ENCODE peak calls at places on chromosomes 16 and 17, in six cellular contexts. One of them, this sample, is unnamed.

GRCh38 chr16:1863681-1864460 is 8.1 kb downstream of the MEIOB start:
- DNase-seq in skeletal muscle cell: no peak
- DNase-seq in stimulated activated naive CD4-positive, alpha-beta T cell: no peak
- DNase-seq in Ammon's horn: peak
- DNase-seq in foreskin fibroblast: peak
- DNase-seq in activated T-helper 1 cell treated with Interleukin-2 at 50 U/mL for 16 hours: no peak
- DNase-seq in this sample: peak

GRCh38 chr16:55735120-55735781 is 79.5 kb downstream of the SLC6A2 start:
- DNase-seq in skeletal muscle cell: no peak
- DNase-seq in stimulated activated naive CD4-positive, alpha-beta T cell: no peak
- DNase-seq in Ammon's horn: no peak
- DNase-seq in foreskin fibroblast: peak
- DNase-seq in activated T-helper 1 cell treated with Interleukin-2 at 50 U/mL for 16 hours: no peak
- DNase-seq in this sample: no peak

GRCh38 chr17:149231-149630 is 11.9 kb downstream of the SCGB1C2 start:
- DNase-seq in skeletal muscle cell: no peak
- DNase-seq in stimulated activated naive CD4-positive, alpha-beta T cell: no peak
- DNase-seq in Ammon's horn: no peak
- DNase-seq in foreskin fibroblast: no peak
- DNase-seq in activated T-helper 1 cell treated with Interleukin-2 at 50 U/mL for 16 hours: no peak
- DNase-seq in this sample: no peak

GRCh38 chr16:86521236-86522197 is 11.2 kb downstream of the FOXF1 start:
- DNase-seq in skeletal muscle cell: no peak
- DNase-seq in stimulated activated naive CD4-positive, alpha-beta T cell: no peak
- DNase-seq in Ammon's horn: no peak
- DNase-seq in foreskin fibroblast: no peak
- DNase-seq in activated T-helper 1 cell treated with Interleukin-2 at 50 U/mL for 16 hours: no peak
- DNase-seq in this sample: no peak

GRCh38 chr16:48041861-48042435 is 113.8 kb downstream of the ABCC12 start:
- DNase-seq in skeletal muscle cell: no peak
- DNase-seq in stimulated activated naive CD4-positive, alpha-beta T cell: no peak
- DNase-seq in Ammon's horn: no peak
- DNase-seq in foreskin fibroblast: no peak
- DNase-seq in activated T-helper 1 cell treated with Interleukin-2 at 50 U/mL for 16 hours: no peak
- DNase-seq in this sample: peak

GRCh38 chr17:77957215-77957868 is 1.2 kb upstream of the TNRC6C start:
- DNase-seq in skeletal muscle cell: no peak
- DNase-seq in stimulated activated naive CD4-positive, alpha-beta T cell: no peak
- DNase-seq in Ammon's horn: peak
- DNase-seq in foreskin fibroblast: peak
- DNase-seq in activated T-helper 1 cell treated with Interleukin-2 at 50 U/mL for 16 hours: no peak
- DNase-seq in this sample: peak

GRCh38 chr17:2303278-2304188 is at the start of the genes SMG6 and SRR:
- DNase-seq in skeletal muscle cell: peak
- DNase-seq in stimulated activated naive CD4-positive, alpha-beta T cell: peak
- DNase-seq in Ammon's horn: peak
- DNase-seq in foreskin fibroblast: peak
- DNase-seq in activated T-helper 1 cell treated with Interleukin-2 at 50 U/mL for 16 hours: peak
- DNase-seq in this sample: peak

GRCh38 chr17:39177256-39177655 is 11.3 kb upstream of the ARL5C start:
- DNase-seq in skeletal muscle cell: no peak
- DNase-seq in stimulated activated naive CD4-positive, alpha-beta T cell: no peak
- DNase-seq in Ammon's horn: no peak
- DNase-seq in foreskin fibroblast: peak
- DNase-seq in activated T-helper 1 cell treated with Interleukin-2 at 50 U/mL for 16 hours: no peak
- DNase-seq in this sample: peak

GRCh38 chr17:1628856-1629646 is 417 bp upstream of the SLC43A2 start:
- DNase-seq in skeletal muscle cell: peak
- DNase-seq in stimulated activated naive CD4-positive, alpha-beta T cell: peak
- DNase-seq in Ammon's horn: peak
- DNase-seq in foreskin fibroblast: peak
- DNase-seq in activated T-helper 1 cell treated with Interleukin-2 at 50 U/mL for 16 hours: peak
- DNase-seq in this sample: peak

GRCh38 chr17:17807440-17807839 is 29.3 kb downstream of the SREBF1 start:
- DNase-seq in skeletal muscle cell: no peak
- DNase-seq in stimulated activated naive CD4-positive, alpha-beta T cell: no peak
- DNase-seq in Ammon's horn: no peak
- DNase-seq in foreskin fibroblast: no peak
- DNase-seq in activated T-helper 1 cell treated with Interleukin-2 at 50 U/mL for 16 hours: no peak
- DNase-seq in this sample: no peak

GRCh38 chr17:68456529-68457167 is 648 bp downstream of the WIPI1 start:
- DNase-seq in skeletal muscle cell: peak
- DNase-seq in stimulated activated naive CD4-positive, alpha-beta T cell: no peak
- DNase-seq in Ammon's horn: peak
- DNase-seq in foreskin fibroblast: peak
- DNase-seq in activated T-helper 1 cell treated with Interleukin-2 at 50 U/mL for 16 hours: no peak
- DNase-seq in this sample: peak

GRCh38 chr16:13168091-13168572 is 266.7 kb downstream of the SHISA9 start:
- DNase-seq in skeletal muscle cell: no peak
- DNase-seq in stimulated activated naive CD4-positive, alpha-beta T cell: no peak
- DNase-seq in Ammon's horn: peak
- DNase-seq in foreskin fibroblast: no peak
- DNase-seq in activated T-helper 1 cell treated with Interleukin-2 at 50 U/mL for 16 hours: no peak
- DNase-seq in this sample: no peak

GRCh38 chr17:68437979-68438877 is 19.1 kb downstream of the WIPI1 start:
- DNase-seq in skeletal muscle cell: no peak
- DNase-seq in stimulated activated naive CD4-positive, alpha-beta T cell: peak
- DNase-seq in Ammon's horn: peak
- DNase-seq in foreskin fibroblast: peak
- DNase-seq in activated T-helper 1 cell treated with Interleukin-2 at 50 U/mL for 16 hours: no peak
- DNase-seq in this sample: no peak

GRCh38 chr17:2835791-2836190 is 39.6 kb downstream of the RAP1GAP2 start:
- DNase-seq in skeletal muscle cell: no peak
- DNase-seq in stimulated activated naive CD4-positive, alpha-beta T cell: no peak
- DNase-seq in Ammon's horn: no peak
- DNase-seq in foreskin fibroblast: no peak
- DNase-seq in activated T-helper 1 cell treated with Interleukin-2 at 50 U/mL for 16 hours: no peak
- DNase-seq in this sample: no peak

GRCh38 chr17:82160081-82160480 is 52.6 kb downstream of the CCDC57 start:
- DNase-seq in skeletal muscle cell: peak
- DNase-seq in stimulated activated naive CD4-positive, alpha-beta T cell: no peak
- DNase-seq in Ammon's horn: no peak
- DNase-seq in foreskin fibroblast: peak
- DNase-seq in activated T-helper 1 cell treated with Interleukin-2 at 50 U/mL for 16 hours: no peak
- DNase-seq in this sample: no peak